ENCODE peak calls at places on chromosomes 3 and 15, in four cellular contexts. L is gastrocnemius medialis, F is GM06990, O is fibroblast of the aortic adventitia. Z is an unnamed sample.

GRCh38 chr3:141998674-141999290 is 122.3 kb downstream of the ATP1B3 start:
- DNase-seq in L (no peak), O (peak; percentile 42), F (no peak), Z (no peak)

GRCh38 chr15:99552111-99552510 is 13.7 kb upstream of the MEF2A start:
- DNase-seq in L (no peak), F (no peak), O (no peak), Z (no peak)

GRCh38 chr3:126371096-126371705 is 14.0 kb upstream of the KLF15 start:
- DNase-seq in O (no peak), L (no peak), F (no peak), Z (no peak)

GRCh38 chr3:138186216-138186615 is 885 bp upstream of the ARMC8 start:
- DNase-seq in O (no peak), F (no peak), L (no peak), Z (no peak)

GRCh38 chr3:4907050-4907449 is 72.2 kb upstream of the BHLHE40 start:
- DNase-seq in O (no peak), F (no peak), L (no peak), Z (no peak)

GRCh38 chr3:34382859-34383258 is 584.4 kb downstream of the PDCD6IP start:
- DNase-seq in O (no peak), L (no peak), F (no peak), Z (no peak)

GRCh38 chr3:188507244-188507720 is 353.3 kb downstream of the LPP start:
- DNase-seq in O (peak; percentile 87), L (no peak), F (no peak), Z (no peak)

GRCh38 chr3:20324664-20325478 is 138.9 kb upstream of the SGO1 start:
- DNase-seq in F (peak; percentile 19), L (no peak), O (peak; percentile 49), Z (peak; percentile 55)

GRCh38 chr15:37733628-37734027 is 200.8 kb upstream of the TMCO5A start:
- DNase-seq in L (no peak), F (no peak), O (peak; percentile 3), Z (no peak)

GRCh38 chr15:100889359-100890058 is 9.9 kb downstream of the ALDH1A3 start:
- DNase-seq in L (peak; percentile 50), F (no peak), O (peak; percentile 88), Z (no peak)

GRCh38 chr15:89303986-89304385 is 30.6 kb downstream of the POLG start:
- DNase-seq in L (no peak), F (no peak), O (peak; percentile 9), Z (no peak)

GRCh38 chr3:14489641-14490040 is 50.5 kb downstream of the GRIP2 start:
- DNase-seq in L (no peak), O (no peak), F (no peak), Z (no peak)

GRCh38 chr3:10226293-10226692 is 22.0 kb upstream of the TATDN2 start:
- DNase-seq in F (no peak), L (no peak), O (no peak), Z (peak; percentile 76)

GRCh38 chr15:95757171-95757570 is 573.3 kb upstream of the NR2F2 start:
- DNase-seq in O (no peak), L (no peak), F (no peak), Z (no peak)

GRCh38 chr3:88032245-88032644 is 26.6 kb downstream of the CGGBP1 start:
- DNase-seq in L (no peak), F (no peak), O (no peak), Z (no peak)
- H3K4me3 ChIP-seq in L (peak overlapping the region; percentile 55), F (no peak overlapping the region), O (peak overlapping the region; percentile 42), Z (peak overlapping the region; percentile 39)

GRCh38 chr3:159866201-159866746 is 122.4 kb upstream of the IL12A start:
- DNase-seq in F (no peak), L (no peak), O (peak; percentile 37), Z (no peak)
- TF ChIP-seq CTCF in F (no peak), L (no peak), O (no peak), Z (no peak)

DNA sequence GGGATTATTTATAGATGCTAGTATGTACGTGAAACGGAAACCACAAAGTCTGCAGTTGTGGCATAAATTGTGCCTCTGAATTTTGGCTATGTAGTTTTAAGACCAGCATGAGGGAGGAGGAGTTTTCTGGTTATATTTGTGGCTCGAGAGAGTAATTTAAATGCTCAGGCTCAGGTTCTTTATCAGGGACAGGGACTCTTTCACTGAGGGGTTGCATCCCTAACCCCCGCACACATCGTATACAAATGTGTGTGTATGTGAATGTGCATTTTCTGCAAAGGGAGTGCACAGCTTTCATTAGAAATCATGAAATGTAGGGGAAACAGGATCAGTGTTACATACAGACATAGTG is 12.6 kb downstream of the GCSAM start:
- DNase-seq in L (no peak), O (no peak), F (peak; percentile 61), Z (peak; percentile 78)
- H3K4me3 ChIP-seq in L (no peak overlapping the region), O (no peak overlapping the region), F (no peak overlapping the region), Z (peak overlapping the region; percentile 45)

GRCh38 chr3:79726795-79727194 is 41.0 kb downstream of the ROBO1 start:
- DNase-seq in L (no peak), O (no peak), F (no peak), Z (no peak)

GRCh38 chr3:79729096-79729495 is 38.7 kb downstream of the ROBO1 start:
- DNase-seq in O (no peak), L (no peak), F (no peak), Z (no peak)

GRCh38 chr3:79724206-79724605 is 43.6 kb downstream of the ROBO1 start:
- DNase-seq in O (no peak), F (no peak), L (no peak), Z (no peak)
- TF ChIP-seq CTCF in O (no peak), F (no peak), L (no peak), Z (no peak)

GRCh38 chr15:39784125-39784524 is 1.5 kb upstream of the FSIP1 start:
- DNase-seq in F (no peak), L (no peak), O (peak; percentile 43), Z (no peak)
- H3K4me3 ChIP-seq in F (peak overlapping the region; percentile 81), L (no peak overlapping the region), O (peak overlapping the region; percentile 93), Z (peak overlapping the region; percentile 86)

GRCh38 chr3:177624523-177625495 is 427.5 kb upstream of the TBL1XR1 start:
- DNase-seq in F (no peak), O (no peak), L (no peak), Z (peak; percentile 29)
- TF ChIP-seq CTCF in F (no peak), O (no peak), L (no peak), Z (no peak)

DNA sequence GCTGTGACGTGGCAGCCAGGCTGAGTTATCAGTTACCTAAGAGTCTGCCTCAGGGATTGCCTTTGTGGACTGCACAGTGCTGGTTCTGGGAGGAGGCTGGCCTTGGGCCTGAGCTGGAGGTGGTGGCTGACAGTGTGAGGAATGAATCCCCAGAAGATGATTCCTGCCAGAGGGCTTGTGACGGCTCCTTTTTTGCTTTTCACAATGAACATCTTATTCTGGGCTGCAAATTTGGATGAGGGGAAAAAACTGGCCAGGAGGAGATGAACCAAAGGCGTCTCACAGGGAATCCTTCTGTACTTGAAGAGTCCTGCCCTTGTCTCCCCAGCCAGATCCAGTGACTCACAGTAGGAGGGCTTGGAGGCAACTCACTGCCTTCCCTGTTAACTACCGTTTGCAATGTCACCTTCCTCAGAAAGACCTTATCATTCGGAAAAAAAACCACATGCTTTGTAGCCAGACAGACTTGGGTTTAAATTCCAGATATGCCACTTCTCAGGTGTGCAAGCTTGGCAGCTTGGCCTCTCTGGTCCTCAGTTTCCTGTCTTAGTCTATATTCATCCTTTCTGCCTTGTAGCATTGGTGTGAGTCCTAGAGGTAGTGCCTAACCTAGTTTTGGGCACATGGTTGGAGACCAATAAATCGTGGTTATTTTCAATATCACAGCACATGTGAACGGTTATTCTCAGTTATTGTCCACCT is 19.1 kb downstream of the ST6GAL1 start:
- DNase-seq in O (peak; percentile 32), F (no peak), L (no peak), Z (no peak)
- H3K4me3 ChIP-seq in O (no peak overlapping the region), F (no peak overlapping the region), L (no peak overlapping the region), Z (no peak overlapping the region)

DNA sequence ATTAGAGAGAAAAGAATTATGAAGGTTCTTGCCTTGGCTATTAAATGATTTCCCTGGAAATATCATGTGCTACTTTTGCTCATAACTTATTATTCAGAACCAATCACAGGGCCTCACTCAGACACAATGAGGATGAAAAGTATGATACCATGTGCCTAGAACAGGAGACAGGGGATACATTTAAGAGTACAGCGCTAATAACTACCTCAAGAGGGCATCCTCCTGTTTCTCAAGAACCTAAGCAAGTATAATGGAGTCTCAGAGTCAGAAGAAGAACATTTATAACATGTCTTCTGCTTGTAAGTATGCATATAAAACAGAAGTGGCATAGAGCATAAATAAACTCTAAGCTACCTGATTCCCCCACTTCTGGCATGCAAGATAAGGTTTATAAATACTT is 125.4 kb upstream of the MME start:
- DNase-seq in F (no peak), O (peak; percentile 84), L (no peak), Z (peak; percentile 12)
- TF ChIP-seq CTCF in F (peak; percentile 31), O (peak; percentile 69), L (peak; percentile 20), Z (peak; percentile 9)

GRCh38 chr15:25065876-25066275 is 111.1 kb downstream of the SNRPN start:
- DNase-seq in L (no peak), O (no peak), F (no peak), Z (no peak)

GRCh38 chr15:25070357-25070963 is 115.7 kb downstream of the SNRPN start:
- DNase-seq in F (no peak), L (no peak), O (no peak), Z (no peak)

GRCh38 chr15:25067725-25068309 is 113.0 kb downstream of the SNRPN start:
- DNase-seq in O (no peak), L (no peak), F (no peak), Z (no peak)

GRCh38 chr15:25066708-25067107 is 111.9 kb downstream of the SNRPN start:
- DNase-seq in O (no peak), L (no peak), F (no peak), Z (no peak)

DNA sequence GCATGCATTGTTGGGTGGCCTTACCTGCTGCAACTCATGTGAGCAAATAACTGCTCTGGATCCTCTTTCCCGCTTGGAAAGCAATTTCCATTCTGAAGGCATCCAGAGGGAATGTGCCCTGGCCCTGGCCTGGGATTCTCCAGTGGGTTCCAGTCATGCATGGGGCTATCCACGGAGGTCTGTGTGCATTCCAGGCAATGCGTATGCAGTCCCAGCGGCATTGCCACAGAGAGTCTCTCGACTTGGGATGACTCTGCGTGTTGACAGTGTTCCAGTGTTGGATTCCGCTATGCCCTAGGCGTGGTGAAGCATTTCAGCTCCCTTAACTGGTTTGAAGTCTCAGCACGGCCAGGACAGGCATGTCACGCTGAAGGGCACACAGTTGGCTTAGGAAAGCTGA is 113.9 kb downstream of the SNRPN start:
- DNase-seq in L (no peak), O (no peak), F (no peak), Z (no peak)
- H3K4me3 ChIP-seq in L (peak overlapping the region; percentile 13), O (no peak overlapping the region), F (no peak overlapping the region), Z (no peak overlapping the region)